ENCODE peak calls at places on chromosomes 3 and 15, in nine cellular contexts. A, K, M, D, W, L, J, R and G are unnamed samples. For H3K9me3, the result is how much of the 10 kb centered on the place peaks cover.

GRCh38 chr3:191628561-191628960 is 167.6 kb downstream of the PYDC2 start:
- DNase-seq in A (no peak), D (no peak), M (no peak), J (no peak), R (no peak), W (no peak), K (no peak), L (no peak), G (no peak)

GRCh38 chr15:61033938-61034792 is 194.9 kb downstream of the RORA start:
- DNase-seq in J (no peak), M (no peak), A (peak), R (no peak), D (no peak), L (no peak), W (no peak), K (no peak), G (no peak)

GRCh38 chr3:97928986-97929385 is 43.2 kb downstream of the RIOX2 start:
- DNase-seq in A (no peak), K (no peak), J (no peak), R (no peak), D (no peak), M (no peak), L (no peak), W (no peak), G (no peak)

GRCh38 chr3:126837773-126838172 is 133.7 kb downstream of the CHCHD6 start:
- DNase-seq in M (no peak), L (no peak), R (no peak), K (no peak), A (no peak), J (no peak), W (no peak), D (no peak), G (no peak)

GRCh38 chr3:115323380-115323779 is 176.3 kb upstream of the ZBTB20 start:
- DNase-seq in D (no peak), W (no peak), K (no peak), A (no peak), M (no peak), L (no peak), R (no peak), J (no peak), G (no peak)

GRCh38 chr15:95556225-95556624 is 774.3 kb upstream of the NR2F2 start:
- DNase-seq in D (no peak), L (no peak), J (no peak), M (no peak), R (no peak), A (peak), K (no peak), W (no peak), G (no peak)

GRCh38 chr3:55688154-55688553 is 201.0 kb upstream of the WNT5A start:
- DNase-seq in K (no peak), R (no peak), M (no peak), J (no peak), A (no peak), W (no peak), L (no peak), D (no peak), G (no peak)

GRCh38 chr3:149382091-149382467 is 4.6 kb upstream of the TM4SF1 start:
- DNase-seq in K (no peak), W (no peak), R (no peak), D (no peak), J (no peak), L (no peak), M (no peak), A (peak), G (no peak)

GRCh38 chr3:195847061-195847950 is 35.6 kb upstream of the MUC4 start:
- DNase-seq in L (no peak), J (no peak), R (no peak), W (no peak), K (no peak), A (peak), M (no peak), D (no peak), G (no peak)

GRCh38 chr3:4994144-4994730 is 15.0 kb downstream of the BHLHE40 start:
- DNase-seq in W (no peak), L (no peak), R (no peak), J (no peak), K (no peak), D (no peak), A (peak), M (no peak), G (no peak)

DNA sequence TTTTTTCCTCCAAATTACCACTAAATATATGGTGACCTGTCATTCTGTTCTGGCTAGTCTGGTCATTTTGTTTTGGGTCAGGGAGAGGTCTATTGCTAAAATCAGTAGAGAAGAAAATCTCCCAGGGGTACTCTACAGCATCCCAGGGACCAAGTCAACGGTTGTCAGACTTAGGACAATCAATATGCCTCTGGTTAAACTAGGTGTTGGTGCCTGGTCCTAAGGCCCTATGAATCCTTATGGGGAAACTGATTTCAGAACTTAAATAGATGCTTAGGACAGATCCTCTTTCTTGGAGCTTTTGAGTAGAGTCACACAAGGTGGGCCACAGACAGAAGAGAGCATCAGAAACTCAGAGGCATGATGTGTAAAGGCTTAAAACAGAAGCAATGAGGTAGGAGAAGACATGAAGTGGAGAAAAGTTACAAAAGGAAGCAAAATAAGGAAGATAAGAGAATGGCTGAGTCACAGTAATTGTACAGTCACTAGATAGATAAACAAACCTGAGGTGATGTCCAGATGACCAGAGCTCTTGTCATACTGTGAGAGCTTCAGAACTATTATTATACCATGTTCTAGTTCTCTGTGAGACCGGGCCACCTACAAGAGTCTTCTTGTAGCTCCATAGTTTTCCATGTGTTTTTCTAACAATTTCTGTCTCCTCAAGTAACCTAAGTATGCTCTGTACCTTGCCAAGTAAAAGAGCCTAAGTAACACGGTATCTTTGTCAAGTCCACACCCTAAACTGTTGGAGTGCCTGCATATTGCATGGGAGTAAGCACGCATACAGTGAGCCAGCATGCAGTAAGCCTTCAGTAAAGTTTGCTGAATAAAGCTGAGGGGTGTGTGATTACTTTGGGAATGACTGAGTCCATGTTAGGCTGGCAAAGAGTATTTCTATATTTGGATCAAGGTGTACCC is 44.6 kb upstream of the LEKR1 start:
- DNase-seq in K (no peak), A (peak), J (no peak), L (no peak), R (no peak), W (no peak), M (no peak), D (no peak), G (no peak)
- H3K9me3 ChIP-seq in K (under half), A (under half), J (under half), L (under half), R (under half), W (under half), M (under half), D (under half), G (under half)

DNA sequence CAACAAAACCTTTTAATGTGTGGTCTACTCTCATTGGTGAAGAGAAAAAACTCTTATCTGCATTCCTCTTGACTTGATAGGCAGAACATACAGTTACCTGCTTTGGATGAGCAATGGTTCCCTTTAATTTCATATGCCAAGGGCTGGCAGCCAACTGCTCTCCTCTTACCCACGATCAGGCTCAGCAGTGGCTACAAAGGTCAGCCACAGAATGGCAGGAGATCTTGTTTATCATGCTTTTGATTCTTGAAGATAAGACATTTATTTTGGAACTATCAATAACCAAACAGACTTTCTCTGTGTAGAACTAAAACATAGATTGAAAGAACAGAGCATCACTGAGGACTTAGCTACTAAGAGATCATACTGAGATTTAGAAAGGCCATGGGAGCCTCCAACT is 6.1 kb upstream of the IREB2 start:
- DNase-seq in W (no peak), M (no peak), D (no peak), L (no peak), A (no peak), J (no peak), R (no peak), K (no peak), G (no peak)
- TF ChIP-seq CTCF in W (no peak), M (no peak), D (no peak), L (no peak), A (no peak), J (no peak), R (no peak), K (no peak), G (no peak)

GRCh38 chr3:10173926-10174435 is 9.3 kb downstream of the IRAK2 start:
- DNase-seq in W (peak), K (peak), L (no peak), A (peak), D (peak), J (no peak), R (no peak), M (peak), G (peak)
- TF ChIP-seq POLR2A in W (no peak), K (no peak), L (no peak), A (peak), D (no peak), J (no peak), R (no peak), M (no peak), G (no peak)

GRCh38 chr15:24986653-24987052 is 31.9 kb downstream of the SNRPN start:
- DNase-seq in L (no peak), W (no peak), K (no peak), R (no peak), A (no peak), J (no peak), D (no peak), M (no peak), G (no peak)

GRCh38 chr15:24985224-24985623 is 30.4 kb downstream of the SNRPN start:
- DNase-seq in A (no peak), D (no peak), J (no peak), M (no peak), W (no peak), K (no peak), L (no peak), R (no peak), G (no peak)
- H3K9me3 ChIP-seq in A (under half), D (under half), J (under half), M (under half), W (under half), K (under half), L (under half), R (under half), G (under half)

DNA sequence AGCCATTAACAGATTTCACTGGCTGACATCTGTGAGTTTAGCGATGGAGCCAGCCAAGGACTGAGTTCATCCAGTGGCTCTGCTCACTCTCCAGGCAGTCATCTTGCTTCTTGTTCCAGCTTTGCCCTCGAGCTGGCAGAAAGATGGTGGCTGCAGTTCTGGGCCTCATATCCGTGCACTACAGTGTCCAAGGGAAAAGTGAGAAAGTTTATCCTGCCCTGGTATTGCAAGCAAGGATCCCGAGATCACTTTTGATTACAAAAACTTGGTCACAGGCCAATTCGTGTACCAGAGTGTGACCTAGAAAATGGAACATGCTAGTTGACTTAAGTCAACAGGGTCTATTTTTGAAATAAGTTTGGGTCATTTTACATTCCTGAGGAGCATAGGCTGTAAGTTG is 288.0 kb upstream of the CHRM5 start:
- DNase-seq in A (no peak), R (no peak), L (no peak), K (no peak), M (no peak), D (no peak), J (no peak), W (no peak), G (no peak)
- TF ChIP-seq CTCF in A (no peak), R (no peak), L (no peak), K (no peak), M (no peak), D (no peak), J (no peak), W (no peak), G (no peak)

GRCh38 chr15:90839187-90840071 is 29.0 kb upstream of the FURIN start:
- DNase-seq in L (no peak), R (peak), A (peak), J (peak), K (no peak), D (no peak), W (no peak), M (peak), G (no peak)
- TF ChIP-seq POLR2A in L (no peak), R (peak), A (no peak), J (no peak), K (no peak), D (no peak), W (no peak), M (peak), G (no peak)